ENCODE peak calls at places on chromosomes 7 and 10, in four cellular contexts. V is K562, G is IMR-90, K is endothelial cell of umbilical vein. R is an unnamed sample. For H3K4me1 and H3K9me1, the result is how much of the 10 kb centered on the place peaks cover.

GRCh38 chr7:48090095-48090805 is 1.2 kb downstream of the UPP1 start:
- DNase-seq in V (peak), G (peak), K (peak), R (no peak)

GRCh38 chr7:108073305-108074070 is 56.7 kb downstream of the LAMB4 start:
- DNase-seq in V (no peak), G (no peak), K (no peak), R (no peak)

GRCh38 chr10:90806677-90807076 is 51.2 kb downstream of the HTR7 start:
- DNase-seq in V (no peak), G (no peak), K (no peak), R (no peak)

GRCh38 chr10:74799840-74800239 is 26.6 kb upstream of the KAT6B start:
- DNase-seq in V (peak), G (peak), K (peak), R (no peak)

GRCh38 chr10:75043256-75044121 is 68.0 kb upstream of the SAMD8 start:
- DNase-seq in V (no peak), G (no peak), K (no peak), R (no peak)

GRCh38 chr10:30013684-30014246 is 45.6 kb downstream of the JCAD start:
- DNase-seq in V (no peak), G (peak), K (no peak), R (no peak)

GRCh38 chr7:24304494-24305095 is 20.6 kb downstream of the NPY start:
- DNase-seq in V (no peak), G (no peak), K (no peak), R (no peak)

GRCh38 chr10:62248465-62248864 is 20.2 kb downstream of the RTKN2 start:
- DNase-seq in V (no peak), G (peak), K (peak), R (no peak)

GRCh38 chr7:988426-988911 is 5.5 kb downstream of the CYP2W1 start:
- DNase-seq in V (peak), G (no peak), K (no peak), R (no peak)

GRCh38 chr7:414681-415560 is 104.7 kb downstream of the PDGFA start:
- DNase-seq in V (no peak), G (no peak), K (no peak), R (no peak)

GRCh38 chr10:11879387-11880168 is 56.4 kb downstream of the PROSER2 start:
- DNase-seq in V (no peak), G (no peak), K (no peak), R (no peak)
- H3K4me1 ChIP-seq in V (under half), G (under half), K (under half), R (half or more)

GRCh38 chr7:127587663-127588018 is 570 bp upstream of the ARF5 start:
- DNase-seq in V (peak), G (no peak), K (no peak), R (no peak)
- H3K27ac ChIP-seq in V (peak), G (peak), K (peak), R (peak)

DNA sequence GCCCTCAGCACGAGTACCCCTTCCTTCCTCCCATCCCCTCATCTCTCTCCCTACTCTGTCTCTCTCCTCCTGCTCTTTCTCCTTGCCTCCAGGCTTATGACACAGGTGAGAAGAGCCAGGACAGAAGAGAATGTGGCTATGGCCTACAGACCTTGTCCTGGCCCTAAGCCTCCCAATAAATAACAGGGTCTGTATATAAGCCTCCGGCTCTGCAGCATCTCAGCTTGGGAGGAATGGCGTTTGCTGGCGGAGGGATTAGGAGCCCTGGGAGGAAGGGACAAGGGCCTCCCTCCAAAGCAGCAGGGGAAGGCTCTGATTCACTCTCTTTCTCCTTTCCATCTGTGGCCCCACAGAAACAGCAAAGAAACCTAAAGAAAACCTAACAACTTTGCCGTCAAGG is 45.8 kb downstream of the COL13A1 start:
- DNase-seq in V (no peak), G (peak), K (no peak), R (no peak)
- H3K9me1 ChIP-seq in V (under half), G (under half), K (under half), R (under half)

GRCh38 chr10:79260803-79261740 is 86.2 kb upstream of the PPIF start:
- DNase-seq in V (no peak), G (peak), K (no peak), R (no peak)
- H3K4me1 ChIP-seq in V (under half), G (under half), K (under half), R (under half)

DNA sequence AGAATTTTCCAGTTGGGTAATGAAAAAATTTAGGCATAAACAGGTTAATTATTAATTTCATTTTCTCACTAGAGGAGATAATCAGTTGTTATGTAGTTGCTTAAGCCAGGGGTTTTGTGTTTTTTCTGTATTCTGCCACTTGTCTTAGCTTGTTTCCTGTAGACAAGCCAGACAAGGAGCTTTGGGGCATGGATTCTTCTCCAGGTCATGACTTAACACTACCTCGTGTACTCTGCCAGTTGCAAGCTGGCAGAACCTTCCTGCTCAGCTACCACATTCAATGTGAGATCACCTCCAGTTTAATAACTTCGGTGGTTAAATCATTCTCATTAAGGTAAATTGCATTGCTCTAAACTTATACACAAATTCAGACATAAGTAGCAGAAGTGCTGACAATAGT is 1.8 kb downstream of the CCM2 start:
- DNase-seq in V (no peak), G (no peak), K (no peak), R (no peak)
- H3K27ac ChIP-seq in V (no peak), G (no peak), K (no peak), R (peak)

GRCh38 chr7:40545739-40546138 is 410.9 kb downstream of the SUGCT start:
- DNase-seq in V (no peak), G (no peak), K (no peak), R (no peak)
- H3K9me1 ChIP-seq in V (under half), G (under half), K (under half), R (under half)

DNA sequence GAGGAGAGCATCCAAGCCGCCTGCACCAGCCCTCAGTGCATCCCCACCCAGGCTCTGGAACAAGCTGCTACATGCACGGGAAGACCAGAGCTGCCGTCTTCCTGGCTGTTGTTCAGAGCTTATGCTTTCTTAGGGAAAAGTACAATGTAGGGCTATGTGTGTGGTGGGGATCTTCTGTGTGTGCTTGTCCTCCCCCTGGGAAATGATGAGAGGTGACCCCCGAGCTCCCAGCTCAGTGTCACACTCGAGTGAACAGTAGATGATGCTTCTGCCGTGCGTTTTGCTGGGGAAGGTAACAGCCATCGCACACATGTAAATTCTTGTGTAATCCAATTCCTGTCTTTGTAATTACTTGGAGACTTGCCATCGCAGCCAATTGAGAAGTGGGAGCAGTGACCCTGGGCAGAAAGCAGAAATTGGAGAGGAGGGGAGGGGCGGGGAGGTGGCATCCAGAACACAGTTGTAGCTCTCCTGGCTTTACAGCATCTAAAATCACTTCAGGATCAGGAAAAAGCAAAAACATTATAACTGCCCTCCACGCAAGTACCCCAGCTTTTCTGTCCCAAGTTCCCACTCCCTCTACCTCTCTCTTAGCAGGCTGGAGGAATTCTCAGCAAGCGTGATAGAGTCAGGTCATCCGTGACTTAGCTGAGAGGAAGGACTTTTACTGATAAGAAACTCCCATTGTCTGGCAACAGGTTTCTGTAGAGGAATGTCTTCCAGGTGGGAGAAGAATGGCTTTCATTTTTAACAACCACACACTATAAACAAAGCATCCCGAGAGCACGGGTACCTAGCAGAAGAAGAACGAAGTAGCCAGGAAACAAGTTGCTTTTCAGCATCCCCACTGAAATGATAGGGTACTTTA is 149.6 kb downstream of the TCF7L2 start:
- DNase-seq in V (no peak), G (peak), K (peak), R (no peak)
- H3K4me1 ChIP-seq in V (under half), G (under half), K (under half), R (under half)

DNA sequence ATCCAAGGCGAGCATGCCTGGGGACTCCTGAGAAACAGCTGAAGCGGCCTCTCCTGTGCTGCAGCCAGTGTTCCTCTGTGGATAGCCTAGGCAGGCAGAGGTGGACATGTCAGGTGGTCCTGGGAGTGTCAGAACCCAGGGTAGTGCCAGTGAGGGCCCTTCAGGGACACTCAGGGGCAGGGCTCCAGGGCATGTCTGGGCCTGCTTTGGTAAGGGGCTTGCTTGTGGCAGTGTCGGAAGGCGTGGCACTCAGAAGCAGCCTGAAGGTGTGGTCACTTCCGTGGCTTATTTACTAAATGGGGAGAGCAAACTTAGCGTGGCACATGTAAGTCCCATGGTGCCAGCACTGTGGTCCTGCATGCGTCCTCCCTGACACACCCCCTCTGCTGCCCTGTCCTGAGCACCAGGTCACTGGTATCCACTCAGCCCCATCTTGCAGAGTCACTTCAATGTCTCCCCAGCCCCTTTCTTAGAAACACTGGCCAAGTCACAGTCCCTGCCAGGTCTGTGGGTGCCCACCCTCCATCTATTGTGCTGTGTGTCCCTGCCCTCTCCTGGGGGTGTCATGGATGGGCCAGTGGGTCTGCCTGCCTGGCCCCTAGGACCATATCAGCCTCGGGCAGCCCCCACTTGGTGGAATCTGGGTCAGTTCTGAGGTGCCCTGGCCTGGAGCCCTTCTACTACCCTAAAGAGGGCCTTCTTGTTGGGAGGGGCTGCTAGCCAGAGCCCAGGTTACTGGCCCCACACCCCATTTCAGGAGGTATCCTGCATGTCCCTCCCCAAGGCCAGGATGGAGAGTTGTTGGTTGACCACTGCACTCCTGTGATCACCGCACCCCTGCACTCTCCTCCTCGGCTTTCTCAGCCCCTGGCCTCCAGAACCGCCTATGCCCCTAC is 6.4 kb downstream of the ZMIZ2 start:
- DNase-seq in V (no peak), G (no peak), K (no peak), R (no peak)
- H3K27ac ChIP-seq in V (no peak), G (no peak), K (no peak), R (no peak)